ENCODE peak calls at places on chromosome 20, in six cellular contexts. One of them, this sample, is unnamed.
A peak's percentile ranks its signal among the peaks of the same experiment; 100 is the strongest.

GRCh38 chr20:60255866-60256265 is 297.6 kb downstream of the CDH26 start:
- DNase-seq in PC-9: no peak
- DNase-seq in tibial nerve: no peak
- DNase-seq in CD4-positive, alpha-beta memory T cell: no peak
- DNase-seq in pancreas: no peak
- DNase-seq in RWPE2: no peak
- DNase-seq in this sample: no peak

GRCh38 chr20:24789877-24790276 is 159.2 kb upstream of the CST7 start:
- DNase-seq in PC-9: no peak
- DNase-seq in tibial nerve: no peak
- DNase-seq in CD4-positive, alpha-beta memory T cell: no peak
- DNase-seq in pancreas: no peak
- DNase-seq in RWPE2: no peak
- DNase-seq in this sample: no peak

GRCh38 chr20:52004720-52005119 is 186.9 kb downstream of the ZFP64 start:
- DNase-seq in PC-9: peak; percentile 44
- DNase-seq in tibial nerve: no peak
- DNase-seq in CD4-positive, alpha-beta memory T cell: no peak
- DNase-seq in pancreas: no peak
- DNase-seq in RWPE2: peak; percentile 20
- DNase-seq in this sample: no peak

GRCh38 chr20:7392551-7392950 is 547.7 kb downstream of the HAO1 start:
- DNase-seq in PC-9: no peak
- DNase-seq in tibial nerve: no peak
- DNase-seq in CD4-positive, alpha-beta memory T cell: no peak
- DNase-seq in pancreas: no peak
- DNase-seq in RWPE2: no peak
- DNase-seq in this sample: no peak

GRCh38 chr20:53769041-53769440 is 175.4 kb upstream of the ZNF217 start:
- DNase-seq in PC-9: peak; percentile 2
- DNase-seq in tibial nerve: no peak
- DNase-seq in CD4-positive, alpha-beta memory T cell: no peak
- DNase-seq in pancreas: no peak
- DNase-seq in RWPE2: no peak
- DNase-seq in this sample: no peak

GRCh38 chr20:42005211-42005610 is 387.0 kb upstream of the CHD6 start:
- DNase-seq in PC-9: no peak
- DNase-seq in tibial nerve: no peak
- DNase-seq in CD4-positive, alpha-beta memory T cell: no peak
- DNase-seq in pancreas: no peak
- DNase-seq in RWPE2: no peak
- DNase-seq in this sample: no peak

GRCh38 chr20:62312662-62312977 is 9.8 kb downstream of the ADRM1 start:
- DNase-seq in PC-9: no peak
- DNase-seq in tibial nerve: no peak
- DNase-seq in CD4-positive, alpha-beta memory T cell: no peak
- DNase-seq in pancreas: no peak
- DNase-seq in RWPE2: peak; percentile 89
- DNase-seq in this sample: no peak

GRCh38 chr20:48619126-48620101 is 208.4 kb downstream of the PREX1 start:
- DNase-seq in PC-9: peak; percentile 58
- DNase-seq in tibial nerve: no peak
- DNase-seq in CD4-positive, alpha-beta memory T cell: no peak
- DNase-seq in pancreas: peak; percentile 59
- DNase-seq in RWPE2: peak; percentile 82
- DNase-seq in this sample: peak; percentile 37

GRCh38 chr20:43832096-43832816 is 82.4 kb upstream of the TOX2 start:
- DNase-seq in PC-9: no peak
- DNase-seq in tibial nerve: no peak
- DNase-seq in CD4-positive, alpha-beta memory T cell: no peak
- DNase-seq in pancreas: no peak
- DNase-seq in RWPE2: peak; percentile 63
- DNase-seq in this sample: no peak

GRCh38 chr20:43982016-43982415 is 67.4 kb downstream of the TOX2 start:
- DNase-seq in PC-9: no peak
- DNase-seq in tibial nerve: no peak
- DNase-seq in CD4-positive, alpha-beta memory T cell: no peak
- DNase-seq in pancreas: no peak
- DNase-seq in RWPE2: no peak
- DNase-seq in this sample: no peak

GRCh38 chr20:51365670-51366069 is 176.8 kb downstream of the NFATC2 start:
- DNase-seq in PC-9: no peak
- DNase-seq in tibial nerve: no peak
- DNase-seq in CD4-positive, alpha-beta memory T cell: no peak
- DNase-seq in pancreas: no peak
- DNase-seq in RWPE2: peak; percentile 84
- DNase-seq in this sample: no peak

GRCh38 chr20:35866446-35867202 is 87.7 kb downstream of the SCAND1 start:
- DNase-seq in PC-9: no peak
- DNase-seq in tibial nerve: no peak
- DNase-seq in CD4-positive, alpha-beta memory T cell: no peak
- DNase-seq in pancreas: no peak
- DNase-seq in RWPE2: no peak
- DNase-seq in this sample: no peak

GRCh38 chr20:33922224-33922623 is 71.5 kb upstream of the RALY start:
- DNase-seq in PC-9: no peak
- DNase-seq in tibial nerve: no peak
- DNase-seq in CD4-positive, alpha-beta memory T cell: no peak
- DNase-seq in pancreas: no peak
- DNase-seq in RWPE2: no peak
- DNase-seq in this sample: no peak

GRCh38 chr20:44114755-44115044 is 72.3 kb downstream of the JPH2 start:
- DNase-seq in PC-9: no peak
- DNase-seq in tibial nerve: no peak
- DNase-seq in CD4-positive, alpha-beta memory T cell: no peak
- DNase-seq in pancreas: no peak
- DNase-seq in RWPE2: peak; percentile 79
- DNase-seq in this sample: no peak

GRCh38 chr20:36483919-36484808 is 57.2 kb upstream of the MYL9 start:
- DNase-seq in PC-9: peak; percentile 57
- DNase-seq in tibial nerve: no peak
- DNase-seq in CD4-positive, alpha-beta memory T cell: no peak
- DNase-seq in pancreas: no peak
- DNase-seq in RWPE2: no peak
- DNase-seq in this sample: no peak

GRCh38 chr20:38446441-38447209 is 11.5 kb upstream of the SNHG17 start:
- DNase-seq in PC-9: peak; percentile 75
- DNase-seq in tibial nerve: peak; percentile 79
- DNase-seq in CD4-positive, alpha-beta memory T cell: peak; percentile 92
- DNase-seq in pancreas: peak; percentile 98
- DNase-seq in RWPE2: peak; percentile 98
- DNase-seq in this sample: peak; percentile 95

GRCh38 chr20:8764289-8764962 is 304.5 kb upstream of the PLCB4 start:
- DNase-seq in PC-9: no peak
- DNase-seq in tibial nerve: no peak
- DNase-seq in CD4-positive, alpha-beta memory T cell: no peak
- DNase-seq in pancreas: no peak
- DNase-seq in RWPE2: no peak
- DNase-seq in this sample: no peak

GRCh38 chr20:6008254-6008653 is 45.6 kb downstream of the LRRN4 start:
- DNase-seq in PC-9: peak; percentile 94
- DNase-seq in tibial nerve: peak; percentile 28
- DNase-seq in CD4-positive, alpha-beta memory T cell: no peak
- DNase-seq in pancreas: no peak
- DNase-seq in RWPE2: peak; percentile 81
- DNase-seq in this sample: peak; percentile 53

GRCh38 chr20:38083338-38084048 is 49.9 kb downstream of the RPRD1B start:
- DNase-seq in PC-9: no peak
- DNase-seq in tibial nerve: no peak
- DNase-seq in CD4-positive, alpha-beta memory T cell: no peak
- DNase-seq in pancreas: no peak
- DNase-seq in RWPE2: no peak
- DNase-seq in this sample: no peak

GRCh38 chr20:13008761-13009681 is at the start of gene SPTLC3:
- DNase-seq in PC-9: peak; percentile 88
- DNase-seq in tibial nerve: peak; percentile 15
- DNase-seq in CD4-positive, alpha-beta memory T cell: no peak
- DNase-seq in pancreas: peak; percentile 60
- DNase-seq in RWPE2: no peak
- DNase-seq in this sample: no peak

GRCh38 chr20:23629017-23629541 is 8.7 kb downstream of the CST3 start:
- DNase-seq in PC-9: peak; percentile 87
- DNase-seq in tibial nerve: peak; percentile 65
- DNase-seq in CD4-positive, alpha-beta memory T cell: no peak
- DNase-seq in pancreas: no peak
- DNase-seq in RWPE2: peak; percentile 89
- DNase-seq in this sample: no peak

GRCh38 chr20:4691753-4692152 is 30.0 kb upstream of the PRND start:
- DNase-seq in PC-9: no peak
- DNase-seq in tibial nerve: no peak
- DNase-seq in CD4-positive, alpha-beta memory T cell: no peak
- DNase-seq in pancreas: no peak
- DNase-seq in RWPE2: no peak
- DNase-seq in this sample: no peak

GRCh38 chr20:36339646-36340592 is 33.8 kb downstream of the DLGAP4 start:
- DNase-seq in PC-9: no peak
- DNase-seq in tibial nerve: no peak
- DNase-seq in CD4-positive, alpha-beta memory T cell: no peak
- DNase-seq in pancreas: no peak
- DNase-seq in RWPE2: no peak
- DNase-seq in this sample: peak; percentile 17

GRCh38 chr20:9375221-9375681 is 139.1 kb upstream of the LAMP5 start:
- DNase-seq in PC-9: no peak
- DNase-seq in tibial nerve: no peak
- DNase-seq in CD4-positive, alpha-beta memory T cell: no peak
- DNase-seq in pancreas: no peak
- DNase-seq in RWPE2: no peak
- DNase-seq in this sample: no peak

GRCh38 chr20:61924211-61924857 is 141.3 kb downstream of the TAF4 start:
- DNase-seq in PC-9: no peak
- DNase-seq in tibial nerve: no peak
- DNase-seq in CD4-positive, alpha-beta memory T cell: no peak
- DNase-seq in pancreas: no peak
- DNase-seq in RWPE2: peak; percentile 81
- DNase-seq in this sample: no peak

GRCh38 chr20:48621256-48622078 is 206.3 kb downstream of the PREX1 start:
- DNase-seq in PC-9: peak; percentile 96
- DNase-seq in tibial nerve: no peak
- DNase-seq in CD4-positive, alpha-beta memory T cell: no peak
- DNase-seq in pancreas: peak; percentile 45
- DNase-seq in RWPE2: no peak
- DNase-seq in this sample: peak; percentile 69

GRCh38 chr20:1369970-1370369 is 22.9 kb downstream of the FKBP1A start:
- DNase-seq in PC-9: no peak
- DNase-seq in tibial nerve: no peak
- DNase-seq in CD4-positive, alpha-beta memory T cell: no peak
- DNase-seq in pancreas: no peak
- DNase-seq in RWPE2: no peak
- DNase-seq in this sample: no peak

GRCh38 chr20:1368448-1369199 is 24.2 kb downstream of the FKBP1A start:
- DNase-seq in PC-9: no peak
- DNase-seq in tibial nerve: no peak
- DNase-seq in CD4-positive, alpha-beta memory T cell: no peak
- DNase-seq in pancreas: no peak
- DNase-seq in RWPE2: no peak
- DNase-seq in this sample: no peak

GRCh38 chr20:1371830-1372539 is 20.9 kb downstream of the FKBP1A start:
- DNase-seq in PC-9: no peak
- DNase-seq in tibial nerve: no peak
- DNase-seq in CD4-positive, alpha-beta memory T cell: no peak
- DNase-seq in pancreas: no peak
- DNase-seq in RWPE2: no peak
- DNase-seq in this sample: no peak

GRCh38 chr20:1371235-1371782 is 21.5 kb downstream of the FKBP1A start:
- DNase-seq in PC-9: no peak
- DNase-seq in tibial nerve: no peak
- DNase-seq in CD4-positive, alpha-beta memory T cell: no peak
- DNase-seq in pancreas: no peak
- DNase-seq in RWPE2: no peak
- DNase-seq in this sample: no peak

DNA sequence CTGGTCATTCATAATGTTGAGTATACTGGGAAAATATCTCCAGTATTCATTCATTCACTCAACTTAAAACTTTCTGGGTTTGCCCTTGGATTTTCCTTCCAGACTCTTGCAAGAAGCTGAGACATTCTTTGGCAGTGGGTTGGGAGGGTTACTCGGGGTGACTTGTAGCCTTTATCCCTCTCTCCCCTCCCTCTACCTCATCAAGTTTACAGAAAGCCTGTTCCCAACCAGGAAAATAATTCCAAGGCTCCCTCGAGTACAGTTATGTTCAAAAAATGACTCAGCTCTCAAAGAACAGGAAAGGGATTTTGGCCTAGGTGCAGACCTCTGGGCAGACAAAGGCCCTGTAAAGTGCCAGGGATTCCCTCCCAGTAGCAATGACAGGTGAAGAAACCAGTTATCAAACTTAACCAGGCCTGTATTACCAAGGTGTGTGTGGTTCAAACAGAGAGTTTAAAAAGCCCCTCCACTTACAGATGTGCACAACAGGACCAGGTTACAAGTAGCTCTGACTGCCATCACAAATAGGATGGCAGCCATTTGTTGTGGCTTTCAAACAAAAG is 22.2 kb downstream of the FKBP1A start:
- DNase-seq in PC-9: no peak
- DNase-seq in tibial nerve: no peak
- DNase-seq in CD4-positive, alpha-beta memory T cell: no peak
- DNase-seq in pancreas: no peak
- DNase-seq in RWPE2: no peak
- DNase-seq in this sample: no peak
- H3K4me1 ChIP-seq in PC-9: no peaks in the 10 kb centered on the region
- H3K4me1 ChIP-seq in tibial nerve: peaks cover 36% of the 10 kb centered on the region
- H3K4me1 ChIP-seq in CD4-positive, alpha-beta memory T cell: peaks cover 2% of the 10 kb centered on the region
- H3K4me1 ChIP-seq in pancreas: peaks cover 9% of the 10 kb centered on the region
- H3K4me1 ChIP-seq in RWPE2: peaks cover 10% of the 10 kb centered on the region
- H3K4me1 ChIP-seq in this sample: no peaks in the 10 kb centered on the region

GRCh38 chr20:2839732-2840137 is 720 bp downstream of the PCED1A start:
- DNase-seq in PC-9: no peak
- DNase-seq in tibial nerve: no peak
- DNase-seq in CD4-positive, alpha-beta memory T cell: no peak
- DNase-seq in pancreas: no peak
- DNase-seq in RWPE2: no peak
- DNase-seq in this sample: no peak
- H3K27ac ChIP-seq in PC-9: no peak overlapping the region
- H3K27ac ChIP-seq in tibial nerve: no peak overlapping the region
- H3K27ac ChIP-seq in CD4-positive, alpha-beta memory T cell: peak overlapping the region; percentile 86
- H3K27ac ChIP-seq in pancreas: no peak overlapping the region
- H3K27ac ChIP-seq in RWPE2: peak overlapping the region; percentile 38
- H3K27ac ChIP-seq in this sample: no peak overlapping the region

DNA sequence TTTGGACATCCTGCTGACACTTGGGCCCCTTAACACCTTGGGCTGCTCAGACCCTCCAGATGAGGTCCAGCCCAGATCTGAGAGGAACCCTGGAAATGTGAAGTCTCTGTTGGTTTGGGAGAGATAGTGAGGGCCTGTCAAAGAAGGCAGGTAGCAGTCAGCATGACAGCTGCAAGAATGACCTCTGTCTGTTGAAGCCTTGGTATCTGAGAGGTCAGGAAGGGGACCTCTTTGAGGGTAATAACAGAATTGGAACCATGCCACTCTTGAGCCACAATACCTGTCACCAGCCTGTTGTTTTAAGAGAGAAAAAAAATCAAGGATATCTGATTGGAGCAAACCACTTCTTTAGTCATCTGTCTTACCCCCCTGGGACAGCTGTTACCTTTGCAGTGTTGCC is 4.2 kb downstream of the SYS1 start:
- DNase-seq in PC-9: no peak
- DNase-seq in tibial nerve: no peak
- DNase-seq in CD4-positive, alpha-beta memory T cell: no peak
- DNase-seq in pancreas: no peak
- DNase-seq in RWPE2: peak; percentile 34
- DNase-seq in this sample: no peak
- H3K4me3 ChIP-seq in PC-9: no peak overlapping the region
- H3K4me3 ChIP-seq in tibial nerve: no peak overlapping the region
- H3K4me3 ChIP-seq in CD4-positive, alpha-beta memory T cell: no peak overlapping the region
- H3K4me3 ChIP-seq in pancreas: no peak overlapping the region
- H3K4me3 ChIP-seq in RWPE2: no peak overlapping the region
- H3K4me3 ChIP-seq in this sample: no peak overlapping the region

GRCh38 chr20:57461726-57462125 is 63.2 kb downstream of the CTCFL start:
- DNase-seq in PC-9: no peak
- DNase-seq in tibial nerve: no peak
- DNase-seq in CD4-positive, alpha-beta memory T cell: no peak
- DNase-seq in pancreas: no peak
- DNase-seq in RWPE2: no peak
- DNase-seq in this sample: no peak
- H3K4me1 ChIP-seq in PC-9: no peaks in the 10 kb centered on the region
- H3K4me1 ChIP-seq in tibial nerve: no peaks in the 10 kb centered on the region
- H3K4me1 ChIP-seq in CD4-positive, alpha-beta memory T cell: no peaks in the 10 kb centered on the region
- H3K4me1 ChIP-seq in pancreas: no peaks in the 10 kb centered on the region
- H3K4me1 ChIP-seq in RWPE2: no peaks in the 10 kb centered on the region
- H3K4me1 ChIP-seq in this sample: no peaks in the 10 kb centered on the region

This sample was measured in aorta.